ENCODE peak calls at places on chromosome 22, in seven cellular contexts. Q is foreskin fibroblast; U is HCT116; V is choroid plexus epithelial cell; C is right lobe of liver; P is CD8-positive, alpha-beta memory T cell; R is thoracic aorta. S is an unnamed sample.

GRCh38 chr22:20756846-20757245 is 17.1 kb upstream of the SERPIND1 start:
- DNase-seq in C (no peak), V (no peak), P (no peak), U (no peak), Q (no peak), R (no peak), S (no peak)

GRCh38 chr22:50581950-50582561 is 593 bp downstream of the CHKB start:
- DNase-seq in Q (peak; percentile 38), U (no peak), V (peak; percentile 15), R (no peak), P (no peak), C (no peak), S (no peak)

GRCh38 chr22:39364646-39365405 is 15.0 kb downstream of the SYNGR1 start:
- DNase-seq in C (no peak), R (no peak), P (no peak), U (no peak), Q (peak; percentile 55), V (no peak), S (no peak)

GRCh38 chr22:45131749-45132148 is 32.0 kb upstream of the NUP50 start:
- DNase-seq in U (no peak), V (no peak), Q (no peak), C (peak; percentile 62), P (no peak), R (no peak), S (no peak)

GRCh38 chr22:49880281-49880680 is 26.6 kb downstream of the ZBED4 start:
- DNase-seq in V (peak; percentile 13), U (no peak), C (no peak), Q (no peak), R (no peak), P (no peak), S (peak; percentile 53)

GRCh38 chr22:22703715-22704114 is 59.3 kb downstream of the GGTLC2 start:
- DNase-seq in C (peak; percentile 83), V (peak; percentile 54), U (no peak), R (no peak), Q (peak; percentile 92), P (no peak), S (no peak)

GRCh38 chr22:17772249-17772962 is 1.9 kb downstream of the BID start:
- DNase-seq in Q (peak; percentile 68), C (no peak), P (no peak), U (no peak), V (no peak), R (no peak), S (no peak)

GRCh38 chr22:19746726-19747125 is 13.9 kb upstream of the TBX1 start:
- DNase-seq in U (no peak), R (no peak), C (no peak), V (no peak), P (no peak), Q (no peak), S (no peak)

GRCh38 chr22:27206001-27206746 is 548.8 kb downstream of the MIAT start:
- DNase-seq in R (no peak), U (no peak), P (no peak), Q (no peak), C (no peak), V (peak; percentile 88), S (no peak)

GRCh38 chr22:31490496-31490925 is 869 bp upstream of the EIF4ENIF1 start:
- DNase-seq in R (no peak), U (peak; percentile 22), P (peak; percentile 70), C (peak; percentile 66), V (peak; percentile 76), Q (peak; percentile 80), S (peak; percentile 97)

GRCh38 chr22:23838686-23839468 is at the start of gene DERL3:
- DNase-seq in Q (peak; percentile 96), V (peak; percentile 99), C (peak; percentile 98), R (peak; percentile 99), U (no peak), P (peak; percentile 92), S (peak; percentile 98)

GRCh38 chr22:23836692-23837495 is 1.9 kb downstream of the DERL3 start:
- DNase-seq in P (no peak), R (no peak), C (peak; percentile 39), Q (no peak), V (no peak), U (no peak), S (no peak)

GRCh38 chr22:23836281-23836680 is 2.5 kb downstream of the DERL3 start:
- DNase-seq in C (peak; percentile 39), P (no peak), V (no peak), Q (no peak), U (no peak), R (no peak), S (no peak)

GRCh38 chr22:23837496-23837859 is 1.3 kb downstream of the DERL3 start:
- DNase-seq in U (no peak), R (no peak), Q (no peak), P (no peak), V (no peak), C (peak; percentile 54), S (no peak)

DNA sequence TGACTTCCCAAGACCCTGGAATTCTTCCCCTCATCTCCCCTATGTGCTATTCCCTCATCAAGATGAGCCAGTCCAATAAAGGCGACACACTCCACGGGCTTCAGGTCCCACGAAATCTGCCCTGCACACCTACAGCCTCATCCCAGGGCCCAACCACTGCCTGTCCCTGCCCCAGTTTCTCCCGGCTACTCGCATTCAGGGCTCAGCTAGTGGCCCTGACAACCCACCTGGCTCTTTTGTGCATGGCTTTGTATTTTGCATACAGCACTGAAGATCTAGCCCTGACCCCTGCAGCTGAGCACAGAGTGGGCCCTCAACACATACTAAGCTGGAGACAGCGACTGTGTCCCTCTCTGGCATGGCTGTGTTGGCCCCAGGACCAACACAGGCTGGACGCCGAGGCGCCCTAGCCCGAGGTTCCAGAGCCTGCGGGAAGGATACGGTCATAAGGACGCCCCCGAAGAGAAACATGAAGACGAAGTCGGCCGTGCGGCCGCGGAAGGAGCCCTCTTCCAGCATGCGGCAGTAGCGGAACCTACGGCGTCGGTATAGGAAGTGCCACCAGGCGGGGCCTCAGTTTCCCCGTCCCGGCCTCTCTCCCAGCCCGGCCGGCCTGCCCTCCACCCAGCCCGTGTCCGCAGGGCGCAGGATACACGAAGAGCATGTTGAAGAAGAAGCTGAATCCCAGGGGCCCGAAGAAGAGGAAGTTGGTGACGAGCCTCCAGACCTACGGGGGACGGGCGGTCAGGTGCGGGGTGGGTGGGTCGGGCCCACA is 708 bp downstream of the DERL3 start:
- DNase-seq in C (peak; percentile 56), R (no peak), V (no peak), U (no peak), P (no peak), Q (no peak), S (no peak)
- H3K4me3 ChIP-seq in C (peak overlapping the region; percentile 42), R (peak overlapping the region; percentile 83), V (no peak overlapping the region), U (no peak overlapping the region), P (peak overlapping the region; percentile 67), Q (no peak overlapping the region), S (peak overlapping the region; percentile 76)

GRCh38 chr22:36914383-36914752 is 940 bp downstream of the CSF2RB start:
- DNase-seq in C (no peak), U (no peak), Q (no peak), P (no peak), V (no peak), R (no peak), S (no peak)
- H3K4me3 ChIP-seq in C (no peak overlapping the region), U (no peak overlapping the region), Q (no peak overlapping the region), P (no peak overlapping the region), V (no peak overlapping the region), R (peak overlapping the region; percentile 58), S (peak overlapping the region; percentile 67)

DNA sequence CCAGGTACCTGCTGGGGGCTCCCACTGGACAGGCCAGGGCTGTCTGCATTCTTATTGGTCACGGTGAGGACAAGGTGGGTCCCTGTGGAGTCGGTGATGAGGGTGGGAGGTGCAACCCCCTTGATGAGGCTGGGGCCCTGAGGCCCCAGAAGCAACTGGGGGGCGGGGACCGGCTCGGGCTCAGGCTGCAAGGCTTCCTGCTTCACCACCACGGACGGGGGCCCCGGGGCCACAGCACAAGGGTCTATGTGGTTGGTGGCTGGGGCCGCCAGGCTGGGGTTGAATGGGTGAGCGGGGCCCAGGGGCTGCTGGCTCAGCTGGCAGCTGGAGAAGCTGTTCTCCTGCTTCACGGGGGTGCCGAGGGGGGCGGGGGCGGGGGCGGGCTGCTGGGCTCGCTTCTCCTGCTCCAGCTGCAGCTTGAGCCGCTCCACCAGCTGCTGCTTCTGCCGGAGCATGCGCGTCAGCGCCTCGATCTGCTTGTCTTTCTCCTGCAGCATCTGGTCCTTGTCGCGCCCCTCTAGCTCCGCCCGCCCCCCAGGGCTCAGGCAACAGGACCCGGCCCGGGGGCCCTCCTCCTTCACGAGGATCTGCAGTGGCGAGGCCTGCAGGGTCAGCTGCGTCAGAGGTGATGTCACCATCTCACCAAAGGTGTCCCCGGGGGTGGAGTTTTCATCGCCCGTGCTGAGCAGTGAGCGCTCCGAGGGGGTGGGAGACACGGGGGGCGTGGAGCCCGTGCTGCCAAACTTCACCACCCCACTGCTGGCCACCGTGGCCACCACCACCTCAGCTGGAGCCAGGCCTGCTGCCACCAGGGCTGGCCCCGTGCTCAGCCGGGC is 48.2 kb downstream of the SGSM3 start:
- DNase-seq in R (no peak), V (no peak), U (no peak), P (peak; percentile 13), Q (peak; percentile 13), C (no peak), S (no peak)
- H3K4me3 ChIP-seq in R (no peak overlapping the region), V (no peak overlapping the region), U (no peak overlapping the region), P (no peak overlapping the region), Q (no peak overlapping the region), C (no peak overlapping the region), S (no peak overlapping the region)

GRCh38 chr22:30324008-30324730 is 2.6 kb downstream of the TBC1D10A start:
- DNase-seq in C (peak; percentile 47), R (no peak), Q (peak; percentile 62), V (no peak), U (no peak), P (peak; percentile 45), S (no peak)

GRCh38 chr22:30326704-30327362 is at the start of gene TBC1D10A:
- DNase-seq in Q (peak; percentile 96), V (peak; percentile 92), C (peak; percentile 95), U (peak; percentile 85), P (peak; percentile 93), R (peak; percentile 61), S (peak; percentile 63)

GRCh38 chr22:30325724-30326703 is 727 bp downstream of the TBC1D10A start:
- DNase-seq in C (peak; percentile 66), U (no peak), R (no peak), V (no peak), Q (peak; percentile 34), P (no peak), S (no peak)

GRCh38 chr22:30327864-30328345 is 1.2 kb upstream of the TBC1D10A start:
- DNase-seq in R (no peak), U (peak; percentile 27), V (no peak), C (peak; percentile 31), Q (no peak), P (no peak), S (no peak)

GRCh38 chr22:30325065-30325720 is 1.5 kb downstream of the TBC1D10A start:
- DNase-seq in R (peak; percentile 51), U (no peak), V (peak; percentile 82), P (no peak), Q (peak; percentile 88), C (peak; percentile 45), S (no peak)
- H3K4me3 ChIP-seq in R (peak overlapping the region; percentile 93), U (peak overlapping the region; percentile 69), V (peak overlapping the region; percentile 86), P (peak overlapping the region; percentile 86), Q (peak overlapping the region; percentile 80), C (peak overlapping the region; percentile 95), S (peak overlapping the region; percentile 93)